ENCODE peak calls at places on chromosomes 6 and 20, in seven cellular contexts. One of them, this sample, is unnamed.

GRCh38 chr6:41894366-41895299 is 542 bp downstream of the USP49 start:
- DNase-seq in suprapubic skin: peak
- DNase-seq in heart left ventricle: no peak
- DNase-seq in sigmoid colon: no peak
- DNase-seq in endothelial cell: peak
- DNase-seq in HFFc6: no peak
- DNase-seq in RWPE1: peak
- DNase-seq in this sample: no peak

GRCh38 chr20:46400253-46400652 is 6.2 kb downstream of the ELMO2 start:
- DNase-seq in sigmoid colon: peak
- DNase-seq in endothelial cell: no peak
- DNase-seq in suprapubic skin: no peak
- DNase-seq in heart left ventricle: no peak
- DNase-seq in RWPE1: no peak
- DNase-seq in HFFc6: peak
- DNase-seq in this sample: no peak

GRCh38 chr20:6164421-6165341 is 41.9 kb upstream of the FERMT1 start:
- DNase-seq in endothelial cell: no peak
- DNase-seq in RWPE1: no peak
- DNase-seq in sigmoid colon: no peak
- DNase-seq in heart left ventricle: peak
- DNase-seq in HFFc6: no peak
- DNase-seq in suprapubic skin: no peak
- DNase-seq in this sample: no peak

GRCh38 chr6:154824076-154824475 is 90.9 kb downstream of the SCAF8 start:
- DNase-seq in endothelial cell: peak
- DNase-seq in RWPE1: no peak
- DNase-seq in sigmoid colon: no peak
- DNase-seq in HFFc6: no peak
- DNase-seq in suprapubic skin: no peak
- DNase-seq in heart left ventricle: no peak
- DNase-seq in this sample: no peak

GRCh38 chr6:90062667-90063066 is 168.4 kb downstream of the GJA10 start:
- DNase-seq in RWPE1: peak
- DNase-seq in HFFc6: no peak
- DNase-seq in suprapubic skin: no peak
- DNase-seq in sigmoid colon: no peak
- DNase-seq in endothelial cell: no peak
- DNase-seq in heart left ventricle: no peak
- DNase-seq in this sample: no peak

GRCh38 chr20:43389839-43390626 is 67.7 kb upstream of the SRSF6 start:
- DNase-seq in heart left ventricle: no peak
- DNase-seq in suprapubic skin: no peak
- DNase-seq in sigmoid colon: no peak
- DNase-seq in HFFc6: no peak
- DNase-seq in endothelial cell: peak
- DNase-seq in RWPE1: no peak
- DNase-seq in this sample: no peak

GRCh38 chr20:38043512-38044300 is 10.2 kb downstream of the RPRD1B start:
- DNase-seq in endothelial cell: no peak
- DNase-seq in suprapubic skin: no peak
- DNase-seq in sigmoid colon: no peak
- DNase-seq in RWPE1: peak
- DNase-seq in HFFc6: peak
- DNase-seq in heart left ventricle: no peak
- DNase-seq in this sample: no peak

GRCh38 chr20:17525650-17526049 is 5.5 kb downstream of the BFSP1 start:
- DNase-seq in endothelial cell: no peak
- DNase-seq in RWPE1: peak
- DNase-seq in sigmoid colon: no peak
- DNase-seq in suprapubic skin: no peak
- DNase-seq in heart left ventricle: no peak
- DNase-seq in HFFc6: no peak
- DNase-seq in this sample: no peak

GRCh38 chr6:16229710-16230109 is 8.7 kb upstream of the GMPR start:
- DNase-seq in heart left ventricle: no peak
- DNase-seq in HFFc6: no peak
- DNase-seq in RWPE1: no peak
- DNase-seq in endothelial cell: no peak
- DNase-seq in suprapubic skin: no peak
- DNase-seq in sigmoid colon: no peak
- DNase-seq in this sample: no peak

GRCh38 chr6:7391244-7391643 is 1.6 kb downstream of the RIOK1 start:
- DNase-seq in HFFc6: no peak
- DNase-seq in endothelial cell: no peak
- DNase-seq in heart left ventricle: no peak
- DNase-seq in sigmoid colon: no peak
- DNase-seq in RWPE1: no peak
- DNase-seq in suprapubic skin: no peak
- DNase-seq in this sample: no peak

GRCh38 chr6:116370717-116371383 is at the start of gene DSE:
- DNase-seq in RWPE1: peak
- DNase-seq in endothelial cell: peak
- DNase-seq in sigmoid colon: peak
- DNase-seq in suprapubic skin: peak
- DNase-seq in HFFc6: peak
- DNase-seq in heart left ventricle: peak
- DNase-seq in this sample: peak

GRCh38 chr6:129940454-129941195 is 77.8 kb upstream of the L3MBTL3 start:
- DNase-seq in heart left ventricle: no peak
- DNase-seq in endothelial cell: no peak
- DNase-seq in sigmoid colon: no peak
- DNase-seq in suprapubic skin: no peak
- DNase-seq in HFFc6: no peak
- DNase-seq in RWPE1: no peak
- DNase-seq in this sample: no peak

GRCh38 chr20:884983-885952 is 30.9 kb downstream of the ANGPT4 start:
- DNase-seq in heart left ventricle: peak
- DNase-seq in RWPE1: no peak
- DNase-seq in HFFc6: no peak
- DNase-seq in sigmoid colon: no peak
- DNase-seq in endothelial cell: peak
- DNase-seq in suprapubic skin: no peak
- DNase-seq in this sample: no peak

GRCh38 chr20:4519530-4519929 is 202.2 kb upstream of the PRND start:
- DNase-seq in RWPE1: no peak
- DNase-seq in heart left ventricle: no peak
- DNase-seq in endothelial cell: peak
- DNase-seq in sigmoid colon: no peak
- DNase-seq in suprapubic skin: no peak
- DNase-seq in HFFc6: no peak
- DNase-seq in this sample: peak

GRCh38 chr6:11012295-11012754 is 31.8 kb downstream of the ELOVL2 start:
- DNase-seq in suprapubic skin: no peak
- DNase-seq in endothelial cell: no peak
- DNase-seq in RWPE1: no peak
- DNase-seq in sigmoid colon: no peak
- DNase-seq in heart left ventricle: no peak
- DNase-seq in HFFc6: no peak
- DNase-seq in this sample: no peak

GRCh38 chr6:89689732-89690131 is 51.2 kb upstream of the LYRM2 start:
- DNase-seq in heart left ventricle: no peak
- DNase-seq in sigmoid colon: no peak
- DNase-seq in suprapubic skin: no peak
- DNase-seq in HFFc6: no peak
- DNase-seq in endothelial cell: no peak
- DNase-seq in RWPE1: no peak
- DNase-seq in this sample: no peak

GRCh38 chr6:372336-372911 is 19.1 kb upstream of the IRF4 start:
- DNase-seq in suprapubic skin: peak
- DNase-seq in HFFc6: no peak
- DNase-seq in heart left ventricle: no peak
- DNase-seq in endothelial cell: no peak
- DNase-seq in RWPE1: no peak
- DNase-seq in sigmoid colon: no peak
- DNase-seq in this sample: no peak

GRCh38 chr6:14108571-14109410 is 8.8 kb upstream of the CD83 start:
- DNase-seq in heart left ventricle: no peak
- DNase-seq in endothelial cell: no peak
- DNase-seq in RWPE1: no peak
- DNase-seq in HFFc6: no peak
- DNase-seq in sigmoid colon: no peak
- DNase-seq in suprapubic skin: no peak
- DNase-seq in this sample: peak

GRCh38 chr6:46015119-46015968 is at the start of gene CLIC5:
- DNase-seq in RWPE1: no peak
- DNase-seq in suprapubic skin: no peak
- DNase-seq in sigmoid colon: no peak
- DNase-seq in endothelial cell: peak
- DNase-seq in HFFc6: no peak
- DNase-seq in heart left ventricle: peak
- DNase-seq in this sample: peak

GRCh38 chr20:11015440-11015839 is 341.6 kb upstream of the JAG1 start:
- DNase-seq in suprapubic skin: no peak
- DNase-seq in sigmoid colon: no peak
- DNase-seq in heart left ventricle: no peak
- DNase-seq in HFFc6: no peak
- DNase-seq in endothelial cell: no peak
- DNase-seq in RWPE1: no peak
- DNase-seq in this sample: no peak

GRCh38 chr6:17869010-17869752 is 118.3 kb downstream of the KIF13A start:
- DNase-seq in endothelial cell: no peak
- DNase-seq in RWPE1: no peak
- DNase-seq in suprapubic skin: no peak
- DNase-seq in HFFc6: peak
- DNase-seq in heart left ventricle: no peak
- DNase-seq in sigmoid colon: no peak
- DNase-seq in this sample: no peak

GRCh38 chr6:116064626-116065025 is 3.9 kb upstream of the FRK start:
- DNase-seq in RWPE1: no peak
- DNase-seq in endothelial cell: no peak
- DNase-seq in heart left ventricle: no peak
- DNase-seq in sigmoid colon: no peak
- DNase-seq in HFFc6: no peak
- DNase-seq in suprapubic skin: no peak
- DNase-seq in this sample: no peak

GRCh38 chr6:131036616-131037015 is 26.4 kb downstream of the EPB41L2 start:
- DNase-seq in heart left ventricle: no peak
- DNase-seq in sigmoid colon: no peak
- DNase-seq in suprapubic skin: no peak
- DNase-seq in HFFc6: no peak
- DNase-seq in RWPE1: no peak
- DNase-seq in endothelial cell: no peak
- DNase-seq in this sample: no peak
- TF ChIP-seq CTCF in heart left ventricle: no peak
- TF ChIP-seq CTCF in sigmoid colon: no peak
- TF ChIP-seq CTCF in suprapubic skin: no peak
- TF ChIP-seq CTCF in HFFc6: no peak
- TF ChIP-seq CTCF in RWPE1: no peak
- TF ChIP-seq CTCF in endothelial cell: no peak
- TF ChIP-seq CTCF in this sample: no peak

DNA sequence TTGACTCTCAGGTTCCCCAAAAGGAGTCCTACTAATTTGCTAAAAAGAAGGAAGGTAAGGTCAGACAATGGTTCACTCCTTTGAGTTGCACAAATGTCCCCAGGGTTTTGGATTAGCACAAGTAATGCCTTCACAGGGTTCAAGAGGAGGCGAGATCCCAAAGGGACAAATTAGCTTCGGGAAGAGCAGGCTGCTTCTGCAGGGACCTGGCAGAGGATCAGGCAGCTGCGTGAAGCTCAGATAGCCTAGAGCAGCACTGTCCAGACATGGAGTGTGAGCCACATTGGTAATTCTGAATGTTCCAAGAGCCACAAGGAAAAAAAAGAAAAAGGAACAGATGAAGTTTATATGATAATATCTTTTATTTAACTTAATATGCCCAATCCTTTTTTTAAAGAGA is 115.4 kb downstream of the CFAP61 start:
- DNase-seq in RWPE1: no peak
- DNase-seq in HFFc6: no peak
- DNase-seq in sigmoid colon: no peak
- DNase-seq in suprapubic skin: no peak
- DNase-seq in endothelial cell: no peak
- DNase-seq in heart left ventricle: no peak
- DNase-seq in this sample: no peak
- TF ChIP-seq CTCF in RWPE1: no peak
- TF ChIP-seq CTCF in HFFc6: no peak
- TF ChIP-seq CTCF in sigmoid colon: no peak
- TF ChIP-seq CTCF in suprapubic skin: no peak
- TF ChIP-seq CTCF in endothelial cell: no peak
- TF ChIP-seq CTCF in heart left ventricle: no peak
- TF ChIP-seq CTCF in this sample: no peak

GRCh38 chr6:140160909-140161308 is 786.5 kb upstream of the CITED2 start:
- DNase-seq in HFFc6: no peak
- DNase-seq in sigmoid colon: no peak
- DNase-seq in endothelial cell: no peak
- DNase-seq in suprapubic skin: no peak
- DNase-seq in heart left ventricle: no peak
- DNase-seq in RWPE1: no peak
- DNase-seq in this sample: no peak
- TF ChIP-seq CTCF in HFFc6: no peak
- TF ChIP-seq CTCF in sigmoid colon: no peak
- TF ChIP-seq CTCF in endothelial cell: no peak
- TF ChIP-seq CTCF in suprapubic skin: no peak
- TF ChIP-seq CTCF in heart left ventricle: no peak
- TF ChIP-seq CTCF in RWPE1: no peak
- TF ChIP-seq CTCF in this sample: no peak

GRCh38 chr20:3330046-3330741 is 77.3 kb downstream of the DNAAF9 start:
- DNase-seq in endothelial cell: no peak
- DNase-seq in HFFc6: peak
- DNase-seq in sigmoid colon: no peak
- DNase-seq in RWPE1: no peak
- DNase-seq in suprapubic skin: no peak
- DNase-seq in heart left ventricle: no peak
- DNase-seq in this sample: no peak
- TF ChIP-seq CTCF in endothelial cell: no peak
- TF ChIP-seq CTCF in HFFc6: peak
- TF ChIP-seq CTCF in sigmoid colon: no peak
- TF ChIP-seq CTCF in RWPE1: no peak
- TF ChIP-seq CTCF in suprapubic skin: no peak
- TF ChIP-seq CTCF in heart left ventricle: no peak
- TF ChIP-seq CTCF in this sample: no peak

This sample was measured in GM10248.